ENCODE peak calls at places on chromosomes 11 and 22, in four cellular contexts. One of them, this sample, is unnamed. For H4K20me1 and H3K79me2, the result is how much of the 10 kb centered on the place peaks cover.

GRCh38 chr11:74696932-74697687 is 34.1 kb downstream of the CHRDL2 start:
- DNase-seq in GM23248: peak
- DNase-seq in astrocyte: peak
- DNase-seq in OCI-LY7: no peak
- DNase-seq in this sample: peak

GRCh38 chr11:59728913-59729312 is 15.3 kb upstream of the OR10V1 start:
- DNase-seq in GM23248: no peak
- DNase-seq in OCI-LY7: no peak
- DNase-seq in astrocyte: no peak
- DNase-seq in this sample: no peak

GRCh38 chr11:63917685-63918523 is 940 bp upstream of the RCOR2 start:
- DNase-seq in OCI-LY7: peak
- DNase-seq in astrocyte: no peak
- DNase-seq in GM23248: peak
- DNase-seq in this sample: peak

GRCh38 chr11:82458777-82459176 is 274.9 kb downstream of the FAM181B start:
- DNase-seq in GM23248: no peak
- DNase-seq in OCI-LY7: no peak
- DNase-seq in astrocyte: no peak
- DNase-seq in this sample: peak

GRCh38 chr11:44018127-44018521 is 29.7 kb upstream of the ACCSL start:
- DNase-seq in astrocyte: no peak
- DNase-seq in GM23248: peak
- DNase-seq in OCI-LY7: no peak
- DNase-seq in this sample: no peak

GRCh38 chr11:46378811-46379482 is 2.5 kb upstream of the MDK start:
- DNase-seq in astrocyte: no peak
- DNase-seq in GM23248: no peak
- DNase-seq in OCI-LY7: no peak
- DNase-seq in this sample: no peak

GRCh38 chr22:50016988-50017700 is 4.6 kb upstream of the IL17REL start:
- DNase-seq in astrocyte: peak
- DNase-seq in OCI-LY7: no peak
- DNase-seq in GM23248: no peak
- DNase-seq in this sample: peak

GRCh38 chr22:30196141-30196866 is 50.3 kb downstream of the LIF start:
- DNase-seq in GM23248: peak
- DNase-seq in OCI-LY7: peak
- DNase-seq in astrocyte: peak
- DNase-seq in this sample: peak

GRCh38 chr11:70381872-70382842 is 16.2 kb upstream of the CTTN start:
- DNase-seq in GM23248: peak
- DNase-seq in astrocyte: peak
- DNase-seq in OCI-LY7: no peak
- DNase-seq in this sample: no peak

GRCh38 chr11:77188323-77188911 is 60.4 kb downstream of the MYO7A start:
- DNase-seq in astrocyte: peak
- DNase-seq in GM23248: peak
- DNase-seq in OCI-LY7: peak
- DNase-seq in this sample: peak

GRCh38 chr11:1200611-1201191 is 22.2 kb upstream of the MUC5B start:
- DNase-seq in OCI-LY7: no peak
- DNase-seq in astrocyte: no peak
- DNase-seq in GM23248: no peak
- DNase-seq in this sample: no peak

GRCh38 chr22:44409211-44409648 is 88.8 kb downstream of the RTL6 start:
- DNase-seq in OCI-LY7: no peak
- DNase-seq in GM23248: no peak
- DNase-seq in astrocyte: no peak
- DNase-seq in this sample: no peak

GRCh38 chr22:19448076-19448607 is 631 bp upstream of the C22orf39 start:
- DNase-seq in astrocyte: peak
- DNase-seq in OCI-LY7: peak
- DNase-seq in GM23248: peak
- DNase-seq in this sample: peak

GRCh38 chr11:111097191-111097590 is 148.3 kb upstream of the POU2AF2 start:
- DNase-seq in GM23248: no peak
- DNase-seq in astrocyte: no peak
- DNase-seq in OCI-LY7: no peak
- DNase-seq in this sample: peak

GRCh38 chr11:15816996-15817395 is 539.4 kb downstream of the SOX6 start:
- DNase-seq in OCI-LY7: no peak
- DNase-seq in GM23248: no peak
- DNase-seq in astrocyte: peak
- DNase-seq in this sample: no peak

GRCh38 chr22:47458348-47458747 is 695.9 kb downstream of the TBC1D22A start:
- DNase-seq in astrocyte: no peak
- DNase-seq in GM23248: no peak
- DNase-seq in OCI-LY7: no peak
- DNase-seq in this sample: no peak

GRCh38 chr22:20208713-20209310 is 58.0 kb upstream of the CCDC188 start:
- DNase-seq in OCI-LY7: no peak
- DNase-seq in astrocyte: no peak
- DNase-seq in GM23248: no peak
- DNase-seq in this sample: no peak

GRCh38 chr11:85805387-85805786 is 5.6 kb downstream of the SYTL2 start:
- DNase-seq in GM23248: peak
- DNase-seq in OCI-LY7: no peak
- DNase-seq in astrocyte: no peak
- DNase-seq in this sample: peak

GRCh38 chr11:109264128-109264527 is 157.9 kb upstream of the C11orf87 start:
- DNase-seq in OCI-LY7: no peak
- DNase-seq in astrocyte: no peak
- DNase-seq in GM23248: no peak
- DNase-seq in this sample: no peak

GRCh38 chr11:12140186-12140938 is 30.0 kb downstream of the MICAL2 start:
- DNase-seq in GM23248: no peak
- DNase-seq in OCI-LY7: no peak
- DNase-seq in astrocyte: no peak
- DNase-seq in this sample: no peak

GRCh38 chr11:93116641-93117577 is 80.9 kb downstream of the SLC36A4 start:
- DNase-seq in GM23248: no peak
- DNase-seq in OCI-LY7: no peak
- DNase-seq in astrocyte: peak
- DNase-seq in this sample: peak

GRCh38 chr11:27444801-27445215 is 27.8 kb downstream of the LGR4 start:
- DNase-seq in OCI-LY7: no peak
- DNase-seq in GM23248: no peak
- DNase-seq in astrocyte: no peak
- DNase-seq in this sample: peak

GRCh38 chr22:38401336-38402084 is 53.5 kb downstream of the KCNJ4 start:
- DNase-seq in OCI-LY7: no peak
- DNase-seq in GM23248: no peak
- DNase-seq in astrocyte: no peak
- DNase-seq in this sample: no peak

GRCh38 chr22:38141574-38141973 is 31.1 kb upstream of the BAIAP2L2 start:
- DNase-seq in GM23248: no peak
- DNase-seq in OCI-LY7: no peak
- DNase-seq in astrocyte: no peak
- DNase-seq in this sample: no peak

GRCh38 chr11:75267171-75267970 is 26.8 kb downstream of the TPBGL start:
- DNase-seq in OCI-LY7: peak
- DNase-seq in astrocyte: no peak
- DNase-seq in GM23248: no peak
- DNase-seq in this sample: no peak

GRCh38 chr22:26016916-26017315 is 152.3 kb upstream of the SEZ6L start:
- DNase-seq in OCI-LY7: no peak
- DNase-seq in astrocyte: no peak
- DNase-seq in GM23248: no peak
- DNase-seq in this sample: no peak

GRCh38 chr11:13152736-13153541 is 124.7 kb upstream of the BMAL1 start:
- DNase-seq in OCI-LY7: no peak
- DNase-seq in astrocyte: no peak
- DNase-seq in GM23248: peak
- DNase-seq in this sample: peak

GRCh38 chr11:130006929-130007328 is 4.3 kb upstream of the PRDM10 start:
- DNase-seq in GM23248: no peak
- DNase-seq in astrocyte: no peak
- DNase-seq in OCI-LY7: no peak
- DNase-seq in this sample: no peak

GRCh38 chr11:11845551-11845950 is 3.8 kb downstream of the USP47 start:
- DNase-seq in OCI-LY7: no peak
- DNase-seq in astrocyte: peak
- DNase-seq in GM23248: peak
- DNase-seq in this sample: no peak

GRCh38 chr11:122808494-122808893 is 29.8 kb upstream of the CRTAM start:
- DNase-seq in GM23248: peak
- DNase-seq in astrocyte: peak
- DNase-seq in OCI-LY7: peak
- DNase-seq in this sample: no peak

GRCh38 chr22:27669798-27670599 is 131.6 kb downstream of the MN1 start:
- DNase-seq in OCI-LY7: no peak
- DNase-seq in astrocyte: no peak
- DNase-seq in GM23248: peak
- DNase-seq in this sample: no peak

GRCh38 chr22:41847300-41847699 is 14.4 kb downstream of the SREBF2 start:
- DNase-seq in astrocyte: no peak
- DNase-seq in GM23248: no peak
- DNase-seq in OCI-LY7: no peak
- DNase-seq in this sample: no peak
- H4K20me1 ChIP-seq in astrocyte: half or more
- H4K20me1 ChIP-seq in GM23248: under half
- H4K20me1 ChIP-seq in OCI-LY7: under half
- H4K20me1 ChIP-seq in this sample: half or more

DNA sequence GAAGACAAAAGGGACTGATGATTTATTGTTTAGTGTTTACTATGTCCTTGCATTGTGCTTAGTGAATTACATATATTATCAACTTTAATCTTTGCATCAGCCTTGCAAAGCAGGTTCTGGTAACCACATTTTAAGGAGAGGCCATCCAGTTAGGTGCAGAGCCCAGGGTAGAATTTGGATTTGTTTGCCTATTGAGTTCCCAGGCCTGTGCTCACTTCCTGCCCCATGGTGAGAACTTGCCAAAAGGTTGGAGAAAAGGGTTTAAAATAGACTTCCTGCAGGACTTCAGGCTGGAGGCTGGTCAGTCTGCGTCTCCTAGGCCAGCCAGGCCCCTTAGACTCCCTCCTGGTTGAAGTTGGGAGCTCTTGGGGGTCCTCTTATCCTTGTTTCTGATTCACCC is 72.1 kb downstream of the ATXN10 start:
- DNase-seq in OCI-LY7: no peak
- DNase-seq in GM23248: peak
- DNase-seq in astrocyte: no peak
- DNase-seq in this sample: no peak
- H3K79me2 ChIP-seq in OCI-LY7: under half
- H3K79me2 ChIP-seq in GM23248: half or more
- H3K79me2 ChIP-seq in astrocyte: half or more
- H3K79me2 ChIP-seq in this sample: under half

GRCh38 chr11:121040614-121041002 is 16.7 kb downstream of the TBCEL start:
- DNase-seq in OCI-LY7: no peak
- DNase-seq in GM23248: no peak
- DNase-seq in astrocyte: no peak
- DNase-seq in this sample: no peak
- H3K4me3 ChIP-seq in OCI-LY7: no peak
- H3K4me3 ChIP-seq in GM23248: no peak
- H3K4me3 ChIP-seq in astrocyte: no peak
- H3K4me3 ChIP-seq in this sample: no peak

GRCh38 chr11:35154960-35155359 is 16.0 kb downstream of the CD44 start:
- DNase-seq in GM23248: no peak
- DNase-seq in OCI-LY7: no peak
- DNase-seq in astrocyte: no peak
- DNase-seq in this sample: no peak

GRCh38 chr11:35151241-35151640 is 12.3 kb downstream of the CD44 start:
- DNase-seq in OCI-LY7: no peak
- DNase-seq in astrocyte: peak
- DNase-seq in GM23248: peak
- DNase-seq in this sample: no peak

GRCh38 chr11:35151896-35152295 is 12.9 kb downstream of the CD44 start:
- DNase-seq in astrocyte: no peak
- DNase-seq in GM23248: peak
- DNase-seq in OCI-LY7: no peak
- DNase-seq in this sample: peak

GRCh38 chr11:35152575-35152974 is 13.6 kb downstream of the CD44 start:
- DNase-seq in OCI-LY7: no peak
- DNase-seq in GM23248: peak
- DNase-seq in astrocyte: no peak
- DNase-seq in this sample: no peak

GRCh38 chr11:35153280-35153679 is 14.3 kb downstream of the CD44 start:
- DNase-seq in astrocyte: no peak
- DNase-seq in GM23248: peak
- DNase-seq in OCI-LY7: no peak
- DNase-seq in this sample: no peak
- H4K20me1 ChIP-seq in astrocyte: half or more
- H4K20me1 ChIP-seq in GM23248: under half
- H4K20me1 ChIP-seq in OCI-LY7: under half
- H4K20me1 ChIP-seq in this sample: under half

GRCh38 chr11:21007297-21007696 is 337.9 kb downstream of the NELL1 start:
- DNase-seq in GM23248: no peak
- DNase-seq in astrocyte: no peak
- DNase-seq in OCI-LY7: no peak
- DNase-seq in this sample: no peak
- H3K79me2 ChIP-seq in GM23248: under half
- H3K79me2 ChIP-seq in astrocyte: under half
- H3K79me2 ChIP-seq in OCI-LY7: under half
- H3K79me2 ChIP-seq in this sample: under half

GRCh38 chr11:17517186-17517585 is 27.0 kb downstream of the USH1C start:
- DNase-seq in OCI-LY7: no peak
- DNase-seq in GM23248: no peak
- DNase-seq in astrocyte: no peak
- DNase-seq in this sample: no peak
- H3K4me3 ChIP-seq in OCI-LY7: no peak
- H3K4me3 ChIP-seq in GM23248: no peak
- H3K4me3 ChIP-seq in astrocyte: no peak
- H3K4me3 ChIP-seq in this sample: no peak

DNA sequence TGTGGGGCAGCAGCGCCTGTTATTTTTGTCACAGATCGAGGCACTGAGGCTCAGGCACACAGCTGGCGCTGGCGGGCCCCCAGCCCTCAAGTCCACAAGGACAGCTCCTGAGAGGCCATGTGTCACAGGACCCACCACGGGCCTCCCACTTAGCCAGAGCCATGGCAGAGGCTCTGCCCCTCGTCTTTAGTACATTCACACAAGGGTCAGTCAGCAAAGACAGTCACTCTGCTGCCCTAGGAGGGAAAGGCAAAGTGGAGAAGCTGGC is 29.1 kb downstream of the GNAZ start:
- DNase-seq in astrocyte: no peak
- DNase-seq in OCI-LY7: no peak
- DNase-seq in GM23248: no peak
- DNase-seq in this sample: no peak
- H4K20me1 ChIP-seq in astrocyte: under half
- H4K20me1 ChIP-seq in OCI-LY7: under half
- H4K20me1 ChIP-seq in GM23248: under half
- H4K20me1 ChIP-seq in this sample: half or more